ENCODE peak calls at places on chromosomes 16 and 17, in six cellular contexts. V, I, N, B, T and G are unnamed samples.

GRCh38 chr16:16092925-16093624 is 130.2 kb downstream of the ABCC6 start:
- DNase-seq in B (peak; percentile 76), T (no peak), I (no peak), N (no peak), V (no peak), G (no peak)

GRCh38 chr17:42809250-42809649 is 10.6 kb downstream of the CNTD1 start:
- DNase-seq in B (peak; percentile 83), I (no peak), N (peak; percentile 61), V (no peak), T (no peak), G (no peak)

GRCh38 chr16:11328172-11329079 is 16.8 kb upstream of the RMI2 start:
- DNase-seq in B (peak; percentile 97), V (no peak), T (peak; percentile 84), I (peak; percentile 95), N (peak; percentile 80), G (no peak)

GRCh38 chr17:42194133-42194899 is at the start of gene GHDC:
- DNase-seq in I (peak; percentile 93), B (peak; percentile 77), T (peak; percentile 83), N (no peak), V (peak; percentile 84), G (no peak)

GRCh38 chr17:28404812-28405570 is 1.0 kb downstream of the SLC46A1 start:
- DNase-seq in B (no peak), I (peak; percentile 80), T (no peak), N (no peak), V (no peak), G (no peak)

GRCh38 chr16:28013392-28013791 is 50.1 kb downstream of the GSG1L start:
- DNase-seq in B (no peak), N (no peak), I (no peak), T (no peak), V (no peak), G (no peak)

GRCh38 chr16:86578056-86578455 is 293 bp upstream of the FOXL1 start:
- DNase-seq in B (no peak), V (no peak), N (peak; percentile 38), I (no peak), T (no peak), G (no peak)

GRCh38 chr17:80894439-80894721 is 97.3 kb upstream of the CHMP6 start:
- DNase-seq in I (no peak), V (no peak), N (no peak), T (no peak), B (no peak), G (no peak)

GRCh38 chr16:27385398-27385797 is 16.6 kb upstream of the IL21R start:
- DNase-seq in I (no peak), N (no peak), B (no peak), V (no peak), T (no peak), G (no peak)

GRCh38 chr16:53232826-53233529 is 178.2 kb downstream of the CHD9 start:
- DNase-seq in I (no peak), T (no peak), B (no peak), N (no peak), V (no peak), G (no peak)

GRCh38 chr17:56593073-56593740 is at the start of gene NOG:
- DNase-seq in T (peak; percentile 40), I (peak; percentile 88), V (peak; percentile 29), N (no peak), B (peak; percentile 15), G (peak; percentile 56)

GRCh38 chr17:37361543-37361942 is 14.2 kb upstream of the C17orf78 start:
- DNase-seq in V (peak; percentile 65), B (no peak), T (no peak), I (no peak), N (no peak), G (no peak)

GRCh38 chr17:65072577-65073178 is 16.1 kb upstream of the GNA13 start:
- DNase-seq in N (no peak), B (no peak), I (no peak), T (no peak), V (no peak), G (no peak)

GRCh38 chr17:933168-934083 is 46.1 kb downstream of the NXN start:
- DNase-seq in N (peak; percentile 89), B (peak; percentile 92), T (no peak), I (peak; percentile 94), V (peak; percentile 76), G (no peak)

GRCh38 chr16:48445782-48446533 is 60.7 kb upstream of the SIAH1 start:
- DNase-seq in T (no peak), B (no peak), V (no peak), I (no peak), N (no peak), G (no peak)

GRCh38 chr16:49405123-49405522 is 31.5 kb downstream of the C16orf78 start:
- DNase-seq in V (no peak), B (no peak), N (no peak), T (no peak), I (no peak), G (peak; percentile 10)

GRCh38 chr17:50889528-50890118 is 23.5 kb upstream of the TOB1 start:
- DNase-seq in V (no peak), T (no peak), I (peak; percentile 65), B (no peak), N (no peak), G (no peak)

GRCh38 chr16:84349852-84350565 is 18.3 kb upstream of the ATP2C2 start:
- DNase-seq in I (no peak), T (no peak), B (no peak), N (no peak), V (no peak), G (no peak)

GRCh38 chr16:11392041-11392581 is 46.9 kb downstream of the RMI2 start:
- DNase-seq in I (peak; percentile 46), V (no peak), T (no peak), B (no peak), N (no peak), G (no peak)

GRCh38 chr17:72237223-72237622 is 116.4 kb downstream of the SOX9 start:
- DNase-seq in T (no peak), B (no peak), V (no peak), I (peak; percentile 58), N (no peak), G (no peak)

GRCh38 chr17:64538508-64539120 is 31.8 kb downstream of the CEP95 start:
- DNase-seq in B (no peak), V (no peak), I (no peak), N (no peak), T (no peak), G (no peak)

GRCh38 chr17:45962221-45962972 is 36.7 kb upstream of the STH start:
- DNase-seq in I (no peak), B (no peak), N (no peak), V (no peak), T (no peak), G (no peak)
- TF ChIP-seq CTCF in I (no peak), B (no peak), N (no peak), V (no peak), T (no peak), G (no peak)

GRCh38 chr16:55622302-55622701 is 33.5 kb upstream of the SLC6A2 start:
- DNase-seq in T (no peak), N (no peak), B (no peak), V (no peak), I (no peak), G (no peak)

GRCh38 chr16:55624696-55625095 is 31.1 kb upstream of the SLC6A2 start:
- DNase-seq in V (no peak), B (no peak), T (no peak), N (no peak), I (no peak), G (no peak)

GRCh38 chr16:55621771-55622170 is 34.0 kb upstream of the SLC6A2 start:
- DNase-seq in T (no peak), I (no peak), V (no peak), B (no peak), N (no peak), G (no peak)

GRCh38 chr16:55622930-55623561 is 32.7 kb upstream of the SLC6A2 start:
- DNase-seq in N (no peak), T (no peak), B (no peak), V (no peak), I (peak; percentile 92), G (no peak)

GRCh38 chr16:55623640-55624039 is 32.1 kb upstream of the SLC6A2 start:
- DNase-seq in V (no peak), T (no peak), N (no peak), B (no peak), I (no peak), G (no peak)
- TF ChIP-seq CTCF in V (no peak), T (no peak), N (no peak), B (no peak), I (no peak), G (no peak)

DNA sequence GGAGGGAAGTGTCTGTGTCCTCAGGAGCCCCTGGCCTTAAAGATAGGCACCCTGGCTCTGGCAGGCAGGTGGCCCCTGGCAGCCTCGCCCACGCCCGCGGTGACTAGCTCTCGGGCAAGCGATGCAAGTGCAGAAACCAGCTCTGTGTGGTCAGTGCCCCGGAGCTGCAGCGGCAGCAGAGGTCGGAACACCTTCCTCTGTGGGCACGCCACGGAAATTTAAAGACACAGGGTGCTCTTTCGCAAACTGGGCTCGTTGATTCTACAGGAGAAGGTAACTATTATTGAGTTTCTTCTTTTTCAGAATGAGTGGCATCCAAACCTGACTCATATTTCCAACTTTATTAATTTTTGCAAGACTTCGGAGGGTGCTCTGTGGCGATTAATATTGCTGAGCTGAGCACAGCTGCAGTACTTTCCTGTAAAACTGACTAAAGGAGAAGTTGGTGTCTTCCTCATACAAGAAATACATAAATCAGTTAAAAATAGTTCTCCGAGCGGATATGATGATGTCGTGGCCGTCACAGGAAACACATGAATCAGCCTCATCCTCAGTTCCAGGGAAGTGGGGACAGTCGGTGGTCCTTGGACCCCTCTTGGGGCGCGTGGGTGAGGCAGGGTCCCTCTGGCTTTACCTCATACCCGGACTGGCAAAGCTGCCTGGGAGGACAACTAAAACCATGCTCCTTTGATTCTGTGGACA is 120.2 kb downstream of the METRNL start:
- DNase-seq in I (no peak), B (no peak), V (no peak), N (no peak), T (peak; percentile 67), G (no peak)
- TF ChIP-seq CTCF in I (no peak), B (no peak), V (no peak), N (no peak), T (no peak), G (no peak)

GRCh38 chr16:67104061-67104460 is 5.7 kb upstream of the PHAF1 start:
- DNase-seq in T (no peak), V (no peak), B (peak; percentile 49), I (peak; percentile 83), N (no peak), G (no peak)
- TF ChIP-seq CTCF in T (no peak), V (no peak), B (peak; percentile 48), I (peak; percentile 83), N (peak; percentile 28), G (peak; percentile 24)

DNA sequence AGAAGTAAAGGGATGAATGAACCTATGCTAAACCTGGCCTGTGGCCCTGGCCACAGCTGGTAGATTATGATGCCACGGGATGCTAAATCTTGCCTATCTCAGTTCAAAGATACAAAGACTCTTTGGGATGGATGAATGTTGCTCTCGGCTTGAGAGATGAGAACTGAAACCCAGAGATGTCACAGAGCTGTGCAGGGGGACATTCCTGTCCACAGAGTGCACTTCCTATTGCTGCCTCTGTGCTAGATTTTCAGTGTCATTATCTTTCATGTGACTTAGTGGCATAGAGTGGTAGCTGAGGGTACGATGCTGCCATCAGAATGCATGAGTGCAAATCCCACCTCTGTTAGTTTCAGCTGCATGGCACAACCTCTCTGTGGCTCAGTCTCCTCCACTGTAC is 2.3 kb upstream of the MT1M start:
- DNase-seq in I (no peak), V (no peak), T (peak; percentile 53), B (no peak), N (no peak), G (no peak)
- TF ChIP-seq CTCF in I (no peak), V (no peak), T (no peak), B (no peak), N (no peak), G (no peak)

GRCh38 chr17:66790476-66791061 is 44.3 kb upstream of the CACNG5 start:
- DNase-seq in B (no peak), N (no peak), T (no peak), V (no peak), I (peak; percentile 40), G (no peak)
- TF ChIP-seq CTCF in B (no peak), N (no peak), T (no peak), V (no peak), I (peak; percentile 53), G (no peak)